ENCODE peak calls at places on chromosomes 4 and X, in eight cellular contexts. One of them, this sample, is unnamed.

GRCh38 chrX:148811236-148811635 is 310.8 kb downstream of the AFF2 start:
- DNase-seq in NCI-H1930: no peak
- DNase-seq in non-pigmented ciliary epithelial cell: no peak
- DNase-seq in kidney glomerular epithelial cell: no peak
- DNase-seq in endothelial cell: no peak
- DNase-seq in SW480: no peak
- DNase-seq in right cardiac atrium: no peak
- DNase-seq in GM13976: no peak
- DNase-seq in this sample: no peak

GRCh38 chrX:18855919-18856644 is 127.8 kb downstream of the PHKA2 start:
- DNase-seq in NCI-H1930: no peak
- DNase-seq in non-pigmented ciliary epithelial cell: peak; percentile 9
- DNase-seq in kidney glomerular epithelial cell: peak; percentile 20
- DNase-seq in endothelial cell: no peak
- DNase-seq in SW480: peak; percentile 50
- DNase-seq in right cardiac atrium: no peak
- DNase-seq in GM13976: peak; percentile 64
- DNase-seq in this sample: no peak

GRCh38 chrX:119643696-119644095 is 37.5 kb upstream of the NKRF start:
- DNase-seq in NCI-H1930: no peak
- DNase-seq in non-pigmented ciliary epithelial cell: no peak
- DNase-seq in kidney glomerular epithelial cell: no peak
- DNase-seq in endothelial cell: no peak
- DNase-seq in SW480: no peak
- DNase-seq in right cardiac atrium: no peak
- DNase-seq in GM13976: no peak
- DNase-seq in this sample: no peak

GRCh38 chr4:168773388-168774195 is 236.5 kb downstream of the CBR4 start:
- DNase-seq in NCI-H1930: no peak
- DNase-seq in non-pigmented ciliary epithelial cell: no peak
- DNase-seq in kidney glomerular epithelial cell: no peak
- DNase-seq in endothelial cell: no peak
- DNase-seq in SW480: no peak
- DNase-seq in right cardiac atrium: no peak
- DNase-seq in GM13976: no peak
- DNase-seq in this sample: no peak

GRCh38 chrX:44306336-44306735 is 37.1 kb downstream of the EFHC2 start:
- DNase-seq in NCI-H1930: no peak
- DNase-seq in non-pigmented ciliary epithelial cell: no peak
- DNase-seq in kidney glomerular epithelial cell: no peak
- DNase-seq in endothelial cell: no peak
- DNase-seq in SW480: no peak
- DNase-seq in right cardiac atrium: no peak
- DNase-seq in GM13976: no peak
- DNase-seq in this sample: no peak

GRCh38 chr4:174358823-174359222 is 75.1 kb downstream of the CEP44 start:
- DNase-seq in NCI-H1930: no peak
- DNase-seq in non-pigmented ciliary epithelial cell: peak; percentile 38
- DNase-seq in kidney glomerular epithelial cell: peak; percentile 61
- DNase-seq in endothelial cell: no peak
- DNase-seq in SW480: no peak
- DNase-seq in right cardiac atrium: no peak
- DNase-seq in GM13976: peak; percentile 52
- DNase-seq in this sample: no peak

GRCh38 chr4:173436149-173436579 is 37.2 kb upstream of the SCRG1 start:
- DNase-seq in NCI-H1930: peak; percentile 66
- DNase-seq in non-pigmented ciliary epithelial cell: peak; percentile 38
- DNase-seq in kidney glomerular epithelial cell: peak; percentile 34
- DNase-seq in endothelial cell: no peak
- DNase-seq in SW480: no peak
- DNase-seq in right cardiac atrium: no peak
- DNase-seq in GM13976: no peak
- DNase-seq in this sample: no peak

GRCh38 chr4:67871867-67872266 is 11.9 kb downstream of the TMPRSS11D start:
- DNase-seq in NCI-H1930: no peak
- DNase-seq in non-pigmented ciliary epithelial cell: peak; percentile 28
- DNase-seq in kidney glomerular epithelial cell: peak; percentile 45
- DNase-seq in endothelial cell: no peak
- DNase-seq in SW480: peak; percentile 48
- DNase-seq in right cardiac atrium: no peak
- DNase-seq in GM13976: peak; percentile 32
- DNase-seq in this sample: no peak

GRCh38 chr4:139899346-139899745 is 233.7 kb downstream of the MGST2 start:
- DNase-seq in NCI-H1930: no peak
- DNase-seq in non-pigmented ciliary epithelial cell: no peak
- DNase-seq in kidney glomerular epithelial cell: no peak
- DNase-seq in endothelial cell: no peak
- DNase-seq in SW480: no peak
- DNase-seq in right cardiac atrium: no peak
- DNase-seq in GM13976: no peak
- DNase-seq in this sample: no peak

GRCh38 chrX:17403231-17403691 is 28.3 kb downstream of the NHS start:
- DNase-seq in NCI-H1930: no peak
- DNase-seq in non-pigmented ciliary epithelial cell: no peak
- DNase-seq in kidney glomerular epithelial cell: no peak
- DNase-seq in endothelial cell: no peak
- DNase-seq in SW480: no peak
- DNase-seq in right cardiac atrium: no peak
- DNase-seq in GM13976: no peak
- DNase-seq in this sample: no peak

GRCh38 chrX:48835524-48836329 is at the start of gene PCSK1N:
- DNase-seq in NCI-H1930: peak; percentile 40
- DNase-seq in non-pigmented ciliary epithelial cell: no peak
- DNase-seq in kidney glomerular epithelial cell: peak; percentile 46
- DNase-seq in endothelial cell: no peak
- DNase-seq in SW480: peak; percentile 65
- DNase-seq in right cardiac atrium: no peak
- DNase-seq in GM13976: no peak
- DNase-seq in this sample: no peak

GRCh38 chr4:2076908-2077534 is 17.9 kb downstream of the NAT8L start:
- DNase-seq in NCI-H1930: no peak
- DNase-seq in non-pigmented ciliary epithelial cell: no peak
- DNase-seq in kidney glomerular epithelial cell: no peak
- DNase-seq in endothelial cell: peak; percentile 2
- DNase-seq in SW480: no peak
- DNase-seq in right cardiac atrium: no peak
- DNase-seq in GM13976: no peak
- DNase-seq in this sample: no peak

GRCh38 chrX:112694811-112695210 is 15.1 kb upstream of the LHFPL1 start:
- DNase-seq in NCI-H1930: no peak
- DNase-seq in non-pigmented ciliary epithelial cell: no peak
- DNase-seq in kidney glomerular epithelial cell: no peak
- DNase-seq in endothelial cell: no peak
- DNase-seq in SW480: no peak
- DNase-seq in right cardiac atrium: no peak
- DNase-seq in GM13976: no peak
- DNase-seq in this sample: no peak

GRCh38 chrX:9341305-9342201 is 123.3 kb upstream of the TBL1X start:
- DNase-seq in NCI-H1930: no peak
- DNase-seq in non-pigmented ciliary epithelial cell: no peak
- DNase-seq in kidney glomerular epithelial cell: no peak
- DNase-seq in endothelial cell: no peak
- DNase-seq in SW480: peak; percentile 26
- DNase-seq in right cardiac atrium: peak; percentile 90
- DNase-seq in GM13976: peak; percentile 76
- DNase-seq in this sample: peak; percentile 71

GRCh38 chrX:139889760-139890159 is 43.1 kb downstream of the ATP11C start:
- DNase-seq in NCI-H1930: no peak
- DNase-seq in non-pigmented ciliary epithelial cell: no peak
- DNase-seq in kidney glomerular epithelial cell: no peak
- DNase-seq in endothelial cell: no peak
- DNase-seq in SW480: no peak
- DNase-seq in right cardiac atrium: no peak
- DNase-seq in GM13976: no peak
- DNase-seq in this sample: no peak

GRCh38 chr4:54281060-54281781 is 52.1 kb downstream of the PDGFRA start:
- DNase-seq in NCI-H1930: no peak
- DNase-seq in non-pigmented ciliary epithelial cell: peak; percentile 26
- DNase-seq in kidney glomerular epithelial cell: no peak
- DNase-seq in endothelial cell: no peak
- DNase-seq in SW480: no peak
- DNase-seq in right cardiac atrium: peak; percentile 91
- DNase-seq in GM13976: no peak
- DNase-seq in this sample: peak; percentile 78

GRCh38 chr4:10048931-10049655 is 27.8 kb upstream of the SLC2A9 start:
- DNase-seq in NCI-H1930: no peak
- DNase-seq in non-pigmented ciliary epithelial cell: no peak
- DNase-seq in kidney glomerular epithelial cell: no peak
- DNase-seq in endothelial cell: no peak
- DNase-seq in SW480: no peak
- DNase-seq in right cardiac atrium: no peak
- DNase-seq in GM13976: no peak
- DNase-seq in this sample: no peak

GRCh38 chr4:3385719-3386440 is 55.9 kb upstream of the HGFAC start:
- DNase-seq in NCI-H1930: no peak
- DNase-seq in non-pigmented ciliary epithelial cell: no peak
- DNase-seq in kidney glomerular epithelial cell: no peak
- DNase-seq in endothelial cell: no peak
- DNase-seq in SW480: no peak
- DNase-seq in right cardiac atrium: no peak
- DNase-seq in GM13976: no peak
- DNase-seq in this sample: no peak

GRCh38 chr4:183860726-183861125 is 44.4 kb upstream of the STOX2 start:
- DNase-seq in NCI-H1930: no peak
- DNase-seq in non-pigmented ciliary epithelial cell: no peak
- DNase-seq in kidney glomerular epithelial cell: no peak
- DNase-seq in endothelial cell: no peak
- DNase-seq in SW480: no peak
- DNase-seq in right cardiac atrium: no peak
- DNase-seq in GM13976: no peak
- DNase-seq in this sample: no peak

GRCh38 chr4:53321988-53322289 is 43.9 kb downstream of the SCFD2 start:
- DNase-seq in NCI-H1930: no peak
- DNase-seq in non-pigmented ciliary epithelial cell: no peak
- DNase-seq in kidney glomerular epithelial cell: no peak
- DNase-seq in endothelial cell: no peak
- DNase-seq in SW480: no peak
- DNase-seq in right cardiac atrium: no peak
- DNase-seq in GM13976: no peak
- DNase-seq in this sample: no peak

This sample was measured in ovary.